ENCODE peak calls at places on chromosomes 12 and 14, in six cellular contexts. One of them, this sample, is unnamed.

GRCh38 chr12:89775336-89776005 is 66.8 kb upstream of the ATP2B1 start:
- DNase-seq in stimulated activated CD4-positive, alpha-beta T cell treated with anti-CD3 and anti-CD28 coated beads, Interleukin-1b, Interleukin-23, amount 100 ng/mL, for 24 hours: no peak
- DNase-seq in CD4-positive, alpha-beta T cell: no peak
- DNase-seq in HuH-7: peak; percentile 39
- DNase-seq in psoas muscle: no peak
- DNase-seq in fibroblast of the aortic adventitia: peak; percentile 18
- DNase-seq in this sample: no peak

GRCh38 chr12:25054076-25054782 is 105.3 kb upstream of the BCAT1 start:
- DNase-seq in HuH-7: no peak
- DNase-seq in fibroblast of the aortic adventitia: no peak
- DNase-seq in stimulated activated CD4-positive, alpha-beta T cell treated with anti-CD3 and anti-CD28 coated beads, Interleukin-1b, Interleukin-23, amount 100 ng/mL, for 24 hours: no peak
- DNase-seq in CD4-positive, alpha-beta T cell: no peak
- DNase-seq in psoas muscle: no peak
- DNase-seq in this sample: no peak

GRCh38 chr14:102927878-102928411 is 5.5 kb downstream of the AMN start:
- DNase-seq in HuH-7: no peak
- DNase-seq in stimulated activated CD4-positive, alpha-beta T cell treated with anti-CD3 and anti-CD28 coated beads, Interleukin-1b, Interleukin-23, amount 100 ng/mL, for 24 hours: no peak
- DNase-seq in psoas muscle: no peak
- DNase-seq in fibroblast of the aortic adventitia: no peak
- DNase-seq in CD4-positive, alpha-beta T cell: no peak
- DNase-seq in this sample: no peak

GRCh38 chr14:81095539-81095938 is 125.2 kb downstream of the GTF2A1 start:
- DNase-seq in stimulated activated CD4-positive, alpha-beta T cell treated with anti-CD3 and anti-CD28 coated beads, Interleukin-1b, Interleukin-23, amount 100 ng/mL, for 24 hours: no peak
- DNase-seq in fibroblast of the aortic adventitia: no peak
- DNase-seq in psoas muscle: no peak
- DNase-seq in HuH-7: no peak
- DNase-seq in CD4-positive, alpha-beta T cell: no peak
- DNase-seq in this sample: no peak

GRCh38 chr12:40168868-40169267 is 55.9 kb upstream of the LRRK2 start:
- DNase-seq in fibroblast of the aortic adventitia: no peak
- DNase-seq in stimulated activated CD4-positive, alpha-beta T cell treated with anti-CD3 and anti-CD28 coated beads, Interleukin-1b, Interleukin-23, amount 100 ng/mL, for 24 hours: no peak
- DNase-seq in CD4-positive, alpha-beta T cell: no peak
- DNase-seq in HuH-7: no peak
- DNase-seq in psoas muscle: no peak
- DNase-seq in this sample: no peak

GRCh38 chr14:104941508-104942365 is 17.1 kb downstream of the PLD4 start:
- DNase-seq in HuH-7: no peak
- DNase-seq in CD4-positive, alpha-beta T cell: no peak
- DNase-seq in fibroblast of the aortic adventitia: no peak
- DNase-seq in psoas muscle: no peak
- DNase-seq in stimulated activated CD4-positive, alpha-beta T cell treated with anti-CD3 and anti-CD28 coated beads, Interleukin-1b, Interleukin-23, amount 100 ng/mL, for 24 hours: no peak
- DNase-seq in this sample: peak; percentile 1

GRCh38 chr12:76422878-76423438 is 74.7 kb upstream of the BBS10 start:
- DNase-seq in stimulated activated CD4-positive, alpha-beta T cell treated with anti-CD3 and anti-CD28 coated beads, Interleukin-1b, Interleukin-23, amount 100 ng/mL, for 24 hours: no peak
- DNase-seq in CD4-positive, alpha-beta T cell: no peak
- DNase-seq in psoas muscle: no peak
- DNase-seq in fibroblast of the aortic adventitia: peak; percentile 15
- DNase-seq in HuH-7: peak; percentile 14
- DNase-seq in this sample: no peak

GRCh38 chr14:21264025-21264801 is 5.0 kb downstream of the HNRNPC start:
- DNase-seq in fibroblast of the aortic adventitia: peak; percentile 80
- DNase-seq in stimulated activated CD4-positive, alpha-beta T cell treated with anti-CD3 and anti-CD28 coated beads, Interleukin-1b, Interleukin-23, amount 100 ng/mL, for 24 hours: no peak
- DNase-seq in HuH-7: no peak
- DNase-seq in psoas muscle: no peak
- DNase-seq in CD4-positive, alpha-beta T cell: no peak
- DNase-seq in this sample: no peak

GRCh38 chr12:15966426-15966825 is 55.3 kb downstream of the DERA start:
- DNase-seq in psoas muscle: no peak
- DNase-seq in CD4-positive, alpha-beta T cell: no peak
- DNase-seq in stimulated activated CD4-positive, alpha-beta T cell treated with anti-CD3 and anti-CD28 coated beads, Interleukin-1b, Interleukin-23, amount 100 ng/mL, for 24 hours: no peak
- DNase-seq in HuH-7: no peak
- DNase-seq in fibroblast of the aortic adventitia: no peak
- DNase-seq in this sample: no peak

GRCh38 chr12:90262261-90262660 is 553.6 kb upstream of the ATP2B1 start:
- DNase-seq in stimulated activated CD4-positive, alpha-beta T cell treated with anti-CD3 and anti-CD28 coated beads, Interleukin-1b, Interleukin-23, amount 100 ng/mL, for 24 hours: no peak
- DNase-seq in HuH-7: no peak
- DNase-seq in psoas muscle: no peak
- DNase-seq in fibroblast of the aortic adventitia: peak; percentile 24
- DNase-seq in CD4-positive, alpha-beta T cell: no peak
- DNase-seq in this sample: no peak

GRCh38 chr14:73358187-73358586 is 100.2 kb downstream of the NUMB start:
- DNase-seq in psoas muscle: no peak
- DNase-seq in HuH-7: peak; percentile 12
- DNase-seq in CD4-positive, alpha-beta T cell: no peak
- DNase-seq in fibroblast of the aortic adventitia: no peak
- DNase-seq in stimulated activated CD4-positive, alpha-beta T cell treated with anti-CD3 and anti-CD28 coated beads, Interleukin-1b, Interleukin-23, amount 100 ng/mL, for 24 hours: no peak
- DNase-seq in this sample: no peak

GRCh38 chr12:58530421-58531067 is 389.8 kb downstream of the LRIG3 start:
- DNase-seq in HuH-7: no peak
- DNase-seq in fibroblast of the aortic adventitia: peak; percentile 78
- DNase-seq in psoas muscle: no peak
- DNase-seq in CD4-positive, alpha-beta T cell: no peak
- DNase-seq in stimulated activated CD4-positive, alpha-beta T cell treated with anti-CD3 and anti-CD28 coated beads, Interleukin-1b, Interleukin-23, amount 100 ng/mL, for 24 hours: no peak
- DNase-seq in this sample: no peak

GRCh38 chr12:38911611-38912010 is 6.2 kb upstream of the CPNE8 start:
- DNase-seq in HuH-7: peak; percentile 6
- DNase-seq in stimulated activated CD4-positive, alpha-beta T cell treated with anti-CD3 and anti-CD28 coated beads, Interleukin-1b, Interleukin-23, amount 100 ng/mL, for 24 hours: no peak
- DNase-seq in CD4-positive, alpha-beta T cell: no peak
- DNase-seq in psoas muscle: no peak
- DNase-seq in fibroblast of the aortic adventitia: no peak
- DNase-seq in this sample: no peak

GRCh38 chr12:56941299-56942017 is 7.2 kb upstream of the SDR9C7 start:
- DNase-seq in stimulated activated CD4-positive, alpha-beta T cell treated with anti-CD3 and anti-CD28 coated beads, Interleukin-1b, Interleukin-23, amount 100 ng/mL, for 24 hours: no peak
- DNase-seq in CD4-positive, alpha-beta T cell: no peak
- DNase-seq in fibroblast of the aortic adventitia: peak; percentile 48
- DNase-seq in psoas muscle: no peak
- DNase-seq in HuH-7: no peak
- DNase-seq in this sample: no peak

GRCh38 chr12:11891350-11892064 is 179.2 kb upstream of the BCL2L14 start:
- DNase-seq in HuH-7: no peak
- DNase-seq in fibroblast of the aortic adventitia: no peak
- DNase-seq in CD4-positive, alpha-beta T cell: no peak
- DNase-seq in stimulated activated CD4-positive, alpha-beta T cell treated with anti-CD3 and anti-CD28 coated beads, Interleukin-1b, Interleukin-23, amount 100 ng/mL, for 24 hours: no peak
- DNase-seq in psoas muscle: no peak
- DNase-seq in this sample: no peak

GRCh38 chr14:69289811-69290520 is 30.0 kb downstream of the GALNT16 start:
- DNase-seq in psoas muscle: no peak
- DNase-seq in HuH-7: no peak
- DNase-seq in fibroblast of the aortic adventitia: no peak
- DNase-seq in stimulated activated CD4-positive, alpha-beta T cell treated with anti-CD3 and anti-CD28 coated beads, Interleukin-1b, Interleukin-23, amount 100 ng/mL, for 24 hours: no peak
- DNase-seq in CD4-positive, alpha-beta T cell: no peak
- DNase-seq in this sample: no peak

GRCh38 chr14:22221508-22221907 is 367.5 kb downstream of the DAD1 start:
- DNase-seq in fibroblast of the aortic adventitia: peak; percentile 22
- DNase-seq in CD4-positive, alpha-beta T cell: no peak
- DNase-seq in HuH-7: peak; percentile 14
- DNase-seq in psoas muscle: no peak
- DNase-seq in stimulated activated CD4-positive, alpha-beta T cell treated with anti-CD3 and anti-CD28 coated beads, Interleukin-1b, Interleukin-23, amount 100 ng/mL, for 24 hours: no peak
- DNase-seq in this sample: no peak

GRCh38 chr12:26630546-26631027 is 202.4 kb downstream of the ITPR2 start:
- DNase-seq in psoas muscle: no peak
- DNase-seq in stimulated activated CD4-positive, alpha-beta T cell treated with anti-CD3 and anti-CD28 coated beads, Interleukin-1b, Interleukin-23, amount 100 ng/mL, for 24 hours: no peak
- DNase-seq in fibroblast of the aortic adventitia: peak; percentile 76
- DNase-seq in HuH-7: no peak
- DNase-seq in CD4-positive, alpha-beta T cell: no peak
- DNase-seq in this sample: no peak

GRCh38 chr12:54051081-54051912 is 2.3 kb upstream of the HOXC4 start:
- DNase-seq in CD4-positive, alpha-beta T cell: no peak
- DNase-seq in HuH-7: peak; percentile 64
- DNase-seq in fibroblast of the aortic adventitia: no peak
- DNase-seq in stimulated activated CD4-positive, alpha-beta T cell treated with anti-CD3 and anti-CD28 coated beads, Interleukin-1b, Interleukin-23, amount 100 ng/mL, for 24 hours: no peak
- DNase-seq in psoas muscle: no peak
- DNase-seq in this sample: no peak

GRCh38 chr14:97382616-97383226 is 585.5 kb downstream of the VRK1 start:
- DNase-seq in HuH-7: no peak
- DNase-seq in fibroblast of the aortic adventitia: no peak
- DNase-seq in stimulated activated CD4-positive, alpha-beta T cell treated with anti-CD3 and anti-CD28 coated beads, Interleukin-1b, Interleukin-23, amount 100 ng/mL, for 24 hours: no peak
- DNase-seq in CD4-positive, alpha-beta T cell: no peak
- DNase-seq in psoas muscle: no peak
- DNase-seq in this sample: no peak

GRCh38 chr12:71973687-71974086 is 35.0 kb downstream of the TPH2 start:
- DNase-seq in CD4-positive, alpha-beta T cell: no peak
- DNase-seq in HuH-7: no peak
- DNase-seq in fibroblast of the aortic adventitia: no peak
- DNase-seq in psoas muscle: no peak
- DNase-seq in stimulated activated CD4-positive, alpha-beta T cell treated with anti-CD3 and anti-CD28 coated beads, Interleukin-1b, Interleukin-23, amount 100 ng/mL, for 24 hours: no peak
- DNase-seq in this sample: no peak

GRCh38 chr14:93430889-93431670 is at the start of gene UNC79:
- DNase-seq in fibroblast of the aortic adventitia: peak; percentile 1
- DNase-seq in psoas muscle: peak; percentile 17
- DNase-seq in CD4-positive, alpha-beta T cell: no peak
- DNase-seq in HuH-7: peak; percentile 6
- DNase-seq in stimulated activated CD4-positive, alpha-beta T cell treated with anti-CD3 and anti-CD28 coated beads, Interleukin-1b, Interleukin-23, amount 100 ng/mL, for 24 hours: no peak
- DNase-seq in this sample: no peak

GRCh38 chr12:51863921-51864700 is 15.6 kb upstream of the FIGNL2 start:
- DNase-seq in psoas muscle: no peak
- DNase-seq in fibroblast of the aortic adventitia: no peak
- DNase-seq in CD4-positive, alpha-beta T cell: no peak
- DNase-seq in HuH-7: peak; percentile 90
- DNase-seq in stimulated activated CD4-positive, alpha-beta T cell treated with anti-CD3 and anti-CD28 coated beads, Interleukin-1b, Interleukin-23, amount 100 ng/mL, for 24 hours: no peak
- DNase-seq in this sample: no peak

GRCh38 chr12:42575717-42576116 is 13.8 kb downstream of the PRICKLE1 start:
- DNase-seq in HuH-7: no peak
- DNase-seq in CD4-positive, alpha-beta T cell: no peak
- DNase-seq in fibroblast of the aortic adventitia: no peak
- DNase-seq in psoas muscle: no peak
- DNase-seq in stimulated activated CD4-positive, alpha-beta T cell treated with anti-CD3 and anti-CD28 coated beads, Interleukin-1b, Interleukin-23, amount 100 ng/mL, for 24 hours: no peak
- DNase-seq in this sample: no peak

GRCh38 chr12:104737682-104738370 is 220.3 kb downstream of the SLC41A2 start:
- DNase-seq in CD4-positive, alpha-beta T cell: no peak
- DNase-seq in fibroblast of the aortic adventitia: no peak
- DNase-seq in stimulated activated CD4-positive, alpha-beta T cell treated with anti-CD3 and anti-CD28 coated beads, Interleukin-1b, Interleukin-23, amount 100 ng/mL, for 24 hours: no peak
- DNase-seq in HuH-7: no peak
- DNase-seq in psoas muscle: no peak
- DNase-seq in this sample: no peak

GRCh38 chr12:120538281-120539156 is 4.4 kb downstream of the RNF10 start:
- DNase-seq in psoas muscle: peak; percentile 70
- DNase-seq in fibroblast of the aortic adventitia: peak; percentile 71
- DNase-seq in stimulated activated CD4-positive, alpha-beta T cell treated with anti-CD3 and anti-CD28 coated beads, Interleukin-1b, Interleukin-23, amount 100 ng/mL, for 24 hours: no peak
- DNase-seq in HuH-7: peak; percentile 53
- DNase-seq in CD4-positive, alpha-beta T cell: no peak
- DNase-seq in this sample: no peak

GRCh38 chr12:50825372-50825838 is 17.3 kb upstream of the TMPRSS12 start:
- DNase-seq in stimulated activated CD4-positive, alpha-beta T cell treated with anti-CD3 and anti-CD28 coated beads, Interleukin-1b, Interleukin-23, amount 100 ng/mL, for 24 hours: no peak
- DNase-seq in HuH-7: no peak
- DNase-seq in fibroblast of the aortic adventitia: peak; percentile 92
- DNase-seq in psoas muscle: no peak
- DNase-seq in CD4-positive, alpha-beta T cell: no peak
- DNase-seq in this sample: no peak

GRCh38 chr14:22502007-22502406 is 87.0 kb downstream of the DAD1 start:
- DNase-seq in fibroblast of the aortic adventitia: peak; percentile 29
- DNase-seq in CD4-positive, alpha-beta T cell: no peak
- DNase-seq in HuH-7: no peak
- DNase-seq in stimulated activated CD4-positive, alpha-beta T cell treated with anti-CD3 and anti-CD28 coated beads, Interleukin-1b, Interleukin-23, amount 100 ng/mL, for 24 hours: no peak
- DNase-seq in psoas muscle: peak; percentile 21
- DNase-seq in this sample: no peak

GRCh38 chr12:25236190-25236589 is 14.5 kb downstream of the KRAS start:
- DNase-seq in stimulated activated CD4-positive, alpha-beta T cell treated with anti-CD3 and anti-CD28 coated beads, Interleukin-1b, Interleukin-23, amount 100 ng/mL, for 24 hours: no peak
- DNase-seq in HuH-7: no peak
- DNase-seq in fibroblast of the aortic adventitia: peak; percentile 18
- DNase-seq in CD4-positive, alpha-beta T cell: no peak
- DNase-seq in psoas muscle: no peak
- DNase-seq in this sample: no peak

GRCh38 chr12:1995205-1995896 is 8.9 kb downstream of the DCP1B start:
- DNase-seq in CD4-positive, alpha-beta T cell: no peak
- DNase-seq in fibroblast of the aortic adventitia: no peak
- DNase-seq in psoas muscle: no peak
- DNase-seq in stimulated activated CD4-positive, alpha-beta T cell treated with anti-CD3 and anti-CD28 coated beads, Interleukin-1b, Interleukin-23, amount 100 ng/mL, for 24 hours: no peak
- DNase-seq in HuH-7: no peak
- DNase-seq in this sample: no peak

GRCh38 chr14:54098536-54098935 is 141.9 kb upstream of the BMP4 start:
- DNase-seq in fibroblast of the aortic adventitia: no peak
- DNase-seq in CD4-positive, alpha-beta T cell: no peak
- DNase-seq in HuH-7: no peak
- DNase-seq in psoas muscle: no peak
- DNase-seq in stimulated activated CD4-positive, alpha-beta T cell treated with anti-CD3 and anti-CD28 coated beads, Interleukin-1b, Interleukin-23, amount 100 ng/mL, for 24 hours: no peak
- DNase-seq in this sample: no peak